ENCODE peak calls at places on chromosomes 2 and 18, in four cellular contexts. G is K562, Z is HepG2, Y is H1. M is an unnamed sample.

GRCh38 chr18:43108469-43108868 is 7.0 kb downstream of the RIT2 start:
- DNase-seq in Y (no peak), G (no peak), Z (no peak), M (no peak)

GRCh38 chr18:77191241-77191751 is 58.4 kb upstream of the GALR1 start:
- DNase-seq in Z (no peak), Y (no peak), G (no peak), M (no peak)

GRCh38 chr2:156538083-156538504 is 101.9 kb downstream of the GPD2 start:
- DNase-seq in G (no peak), Z (no peak), Y (no peak), M (no peak)

GRCh38 chr2:152222975-152223638 is 47.5 kb upstream of the STAM2 start:
- DNase-seq in Z (peak; percentile 59), Y (no peak), G (no peak), M (no peak)

GRCh38 chr2:43269074-43269572 is 42.7 kb upstream of the ZFP36L2 start:
- DNase-seq in Y (no peak), G (peak; percentile 40), Z (no peak), M (peak; percentile 19)

GRCh38 chr2:235050992-235051351 is 99.2 kb downstream of the SH3BP4 start:
- DNase-seq in Z (peak; percentile 46), G (peak; percentile 32), Y (no peak), M (no peak)

GRCh38 chr2:27185331-27186026 is 26.4 kb upstream of the ATRAID start:
- DNase-seq in G (no peak), Z (peak; percentile 86), Y (no peak), M (no peak)

GRCh38 chr2:88199912-88200682 is 30.0 kb downstream of the THNSL2 start:
- DNase-seq in G (no peak), Y (peak; percentile 73), Z (peak; percentile 33), M (no peak)

GRCh38 chr18:9418047-9418690 is 57.1 kb upstream of the RALBP1 start:
- DNase-seq in G (no peak), Z (no peak), Y (peak; percentile 45), M (no peak)

GRCh38 chr2:132950986-132951385 is 281.0 kb upstream of the LYPD1 start:
- DNase-seq in Z (no peak), Y (no peak), G (no peak), M (no peak)

GRCh38 chr18:22674300-22674699 is 256.6 kb upstream of the CTAGE1 start:
- DNase-seq in Y (no peak), G (no peak), Z (no peak), M (peak; percentile 36)

GRCh38 chr2:66604911-66605310 is 170.0 kb downstream of the MEIS1 start:
- DNase-seq in G (no peak), Y (no peak), Z (no peak), M (no peak)

GRCh38 chr2:127618551-127618950 is 27.4 kb upstream of the GPR17 start:
- DNase-seq in Y (peak; percentile 30), Z (no peak), G (no peak), M (no peak)

GRCh38 chr2:136985044-136985443 is 219.7 kb downstream of the THSD7B start:
- DNase-seq in G (no peak), Y (no peak), Z (no peak), M (no peak)

GRCh38 chr18:11944786-11945185 is 36.5 kb upstream of the IMPA2 start:
- DNase-seq in Z (no peak), G (no peak), Y (no peak), M (no peak)

GRCh38 chr18:11950824-11951223 is 30.5 kb upstream of the IMPA2 start:
- DNase-seq in Y (no peak), G (no peak), Z (no peak), M (no peak)

GRCh38 chr18:11947214-11948119 is 33.8 kb upstream of the IMPA2 start:
- DNase-seq in Y (peak; percentile 83), G (peak; percentile 79), Z (peak; percentile 79), M (peak; percentile 98)

GRCh38 chr18:11948852-11949523 is 32.3 kb upstream of the IMPA2 start:
- DNase-seq in Z (peak; percentile 41), G (no peak), Y (no peak), M (no peak)

DNA sequence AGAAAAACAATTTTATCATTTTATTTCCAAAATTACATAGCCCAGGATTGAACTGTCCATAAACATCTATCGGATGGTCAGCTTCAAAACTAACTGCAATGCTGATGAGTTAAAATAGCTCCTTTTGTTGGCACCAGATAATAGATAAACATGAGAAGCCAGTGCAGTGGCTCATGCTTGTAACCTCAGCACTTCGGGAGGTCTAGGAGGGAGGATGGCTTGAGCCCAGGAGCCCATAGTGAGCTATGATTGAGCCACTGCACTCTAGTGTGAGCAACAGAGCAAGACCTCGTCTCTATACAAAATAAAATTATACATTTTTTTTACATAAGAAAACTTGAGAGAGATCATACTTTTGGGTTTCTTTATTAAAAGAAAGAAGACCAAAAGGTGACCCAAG is 34.6 kb upstream of the IMPA2 start:
- DNase-seq in Y (no peak), G (no peak), Z (no peak), M (no peak)
- TF ChIP-seq PHF8 in Y (no peak), G (no peak), Z (no peak), M (no peak)

GRCh38 chr18:44911773-44912172 is 231.1 kb downstream of the SETBP1 start:
- DNase-seq in Z (no peak), G (no peak), Y (no peak), M (no peak)

GRCh38 chr18:44914028-44914427 is 233.3 kb downstream of the SETBP1 start:
- DNase-seq in Z (no peak), G (no peak), Y (no peak), M (no peak)

GRCh38 chr18:44911260-44911659 is 230.6 kb downstream of the SETBP1 start:
- DNase-seq in G (no peak), Z (no peak), Y (no peak), M (no peak)

GRCh38 chr18:44915213-44915612 is 234.5 kb downstream of the SETBP1 start:
- DNase-seq in Z (no peak), G (no peak), Y (no peak), M (no peak)

GRCh38 chr18:44912740-44913478 is 232.2 kb downstream of the SETBP1 start:
- DNase-seq in Z (no peak), Y (no peak), G (no peak), M (no peak)
- TF ChIP-seq USF2 in Z (no peak), Y (no peak), G (no peak), M (no peak)

GRCh38 chr2:240387669-240388358 is 47.6 kb upstream of the GPC1 start:
- DNase-seq in Z (peak; percentile 62), G (peak; percentile 63), Y (no peak), M (peak; percentile 90)
- TF ChIP-seq CTCF in Z (no peak), G (no peak), Y (no peak), M (no peak)

GRCh38 chr2:239736358-239737143 is 288.6 kb downstream of the NDUFA10 start:
- DNase-seq in G (no peak), Z (no peak), Y (no peak), M (no peak)
- TF ChIP-seq PHF8 in G (no peak), Z (no peak), Y (no peak), M (no peak)

M was measured in A549.